ENCODE peak calls at places on chromosomes 11 and 22, in four cellular contexts. C is GM12878, T is K562, R is HepG2. I is an unnamed sample.

GRCh38 chr22:18060646-18061620 is 16.9 kb upstream of the PEX26 start:
- DNase-seq in C (no peak), R (peak), T (no peak), I (no peak)

GRCh38 chr22:41862160-41862529 is 29.2 kb downstream of the SREBF2 start:
- DNase-seq in C (peak), R (peak), T (no peak), I (no peak)

GRCh38 chr11:130096823-130097222 is 27.1 kb downstream of the APLP2 start:
- DNase-seq in T (no peak), R (no peak), C (no peak), I (peak)

GRCh38 chr11:26623076-26623666 is 51.1 kb upstream of the MUC15 start:
- DNase-seq in R (no peak), C (no peak), T (no peak), I (no peak)

GRCh38 chr11:119262668-119263351 is 54.1 kb downstream of the MCAM start:
- DNase-seq in C (peak), R (no peak), T (peak), I (no peak)

GRCh38 chr22:22407061-22407460 is 101.5 kb downstream of the ZNF280B start:
- DNase-seq in R (no peak), C (no peak), T (no peak), I (no peak)

GRCh38 chr11:10934293-10934850 is 76.5 kb upstream of the ZBED5 start:
- DNase-seq in T (peak), C (no peak), R (no peak), I (no peak)

GRCh38 chr11:65478411-65479183 is 20.2 kb upstream of the MALAT1 start:
- DNase-seq in R (no peak), C (no peak), T (peak), I (no peak)

GRCh38 chr22:26642465-26643367 is 14.7 kb upstream of the MIAT start:
- DNase-seq in T (peak), R (no peak), C (no peak), I (no peak)

GRCh38 chr22:46531776-46532175 is 5.6 kb downstream of the CELSR1 start:
- DNase-seq in C (no peak), R (no peak), T (no peak), I (no peak)

GRCh38 chr11:27230175-27230565 is 132.8 kb downstream of the CCDC34 start:
- DNase-seq in C (no peak), R (no peak), T (no peak), I (no peak)

DNA sequence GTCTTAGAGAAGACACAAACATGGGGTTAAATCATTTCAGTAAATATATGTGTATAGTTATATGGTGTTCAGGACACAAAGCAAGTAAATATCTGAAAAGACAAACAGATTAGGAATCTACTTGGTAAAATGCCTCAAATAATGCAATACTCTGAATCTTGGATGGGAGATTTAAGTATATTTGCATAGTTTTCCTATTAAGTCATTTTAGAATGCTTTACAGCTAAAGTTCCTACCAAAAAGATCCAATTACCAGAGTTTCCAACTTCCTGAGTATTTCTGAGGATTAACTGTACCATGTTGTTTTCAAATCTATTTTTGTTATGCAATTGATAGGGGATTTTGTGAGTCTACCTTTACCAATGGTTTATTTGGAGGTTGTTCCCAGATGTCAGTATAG is 424.4 kb upstream of the CCDC179 start:
- DNase-seq in C (no peak), R (no peak), T (no peak), I (no peak)
- TF ChIP-seq USF2 in C (no peak), R (no peak), T (no peak), I (no peak)

DNA sequence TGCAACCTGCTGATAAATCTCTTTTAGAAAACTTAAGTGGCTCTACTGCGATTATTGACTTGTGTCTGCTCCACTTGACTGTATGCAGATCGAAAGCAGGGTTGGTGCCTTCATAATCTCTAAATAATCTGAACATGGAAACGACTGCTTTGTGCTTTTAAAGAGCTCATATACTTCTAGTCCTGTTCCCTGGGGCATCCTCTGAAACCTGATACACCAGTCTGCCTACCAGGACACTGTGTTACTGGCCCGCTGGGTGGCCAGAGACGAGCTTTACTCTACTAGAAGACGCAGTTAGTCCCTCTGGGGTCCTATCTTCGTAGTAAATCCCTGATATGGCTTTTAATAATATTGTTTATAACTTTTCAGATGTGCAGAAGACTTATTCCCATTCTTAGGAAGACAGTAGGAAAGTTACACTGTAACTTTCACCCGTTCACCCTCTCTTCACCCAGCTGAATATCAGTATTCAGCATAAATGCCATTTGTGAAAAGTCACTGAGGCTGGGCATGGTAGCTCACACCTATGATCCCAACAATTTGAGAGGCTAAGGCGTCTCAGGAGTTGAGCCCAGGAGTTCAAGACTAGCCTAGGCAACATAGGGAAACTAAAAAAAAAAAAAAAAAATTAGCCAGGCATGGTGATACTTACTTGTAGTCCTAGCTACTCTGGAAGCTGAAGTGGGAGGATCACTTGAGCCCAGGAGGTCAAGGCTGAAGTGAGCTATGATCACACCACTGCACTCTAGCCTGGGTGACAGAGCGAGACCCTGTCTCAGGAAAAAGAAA is 9.0 kb upstream of the HTR3B start:
- DNase-seq in R (no peak), T (peak), C (no peak), I (no peak)
- TF ChIP-seq FOXM1 in R (no peak), T (no peak), C (no peak), I (no peak)

DNA sequence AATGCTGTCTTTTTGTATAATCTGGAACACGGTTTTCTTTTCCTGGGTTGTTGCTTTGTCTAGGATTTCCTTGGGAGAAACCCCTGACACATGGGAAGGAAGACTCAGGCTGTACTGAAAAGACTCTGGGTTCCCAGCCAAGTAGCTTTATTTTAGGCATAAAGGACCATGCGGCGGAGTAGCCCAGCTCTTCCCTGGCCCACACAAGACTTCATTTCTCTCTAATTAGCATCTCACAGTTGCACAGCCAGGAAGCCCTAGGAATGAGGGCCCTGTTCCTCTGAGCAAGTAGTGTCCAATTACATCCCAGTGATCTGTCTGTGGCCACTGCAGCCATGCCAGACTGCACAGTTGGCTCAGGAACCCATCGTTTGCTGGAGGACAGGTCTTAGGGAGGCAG is 319.5 kb downstream of the TENM4 start:
- DNase-seq in R (no peak), C (no peak), T (no peak), I (no peak)
- TF ChIP-seq USF2 in R (no peak), C (no peak), T (no peak), I (no peak)

DNA sequence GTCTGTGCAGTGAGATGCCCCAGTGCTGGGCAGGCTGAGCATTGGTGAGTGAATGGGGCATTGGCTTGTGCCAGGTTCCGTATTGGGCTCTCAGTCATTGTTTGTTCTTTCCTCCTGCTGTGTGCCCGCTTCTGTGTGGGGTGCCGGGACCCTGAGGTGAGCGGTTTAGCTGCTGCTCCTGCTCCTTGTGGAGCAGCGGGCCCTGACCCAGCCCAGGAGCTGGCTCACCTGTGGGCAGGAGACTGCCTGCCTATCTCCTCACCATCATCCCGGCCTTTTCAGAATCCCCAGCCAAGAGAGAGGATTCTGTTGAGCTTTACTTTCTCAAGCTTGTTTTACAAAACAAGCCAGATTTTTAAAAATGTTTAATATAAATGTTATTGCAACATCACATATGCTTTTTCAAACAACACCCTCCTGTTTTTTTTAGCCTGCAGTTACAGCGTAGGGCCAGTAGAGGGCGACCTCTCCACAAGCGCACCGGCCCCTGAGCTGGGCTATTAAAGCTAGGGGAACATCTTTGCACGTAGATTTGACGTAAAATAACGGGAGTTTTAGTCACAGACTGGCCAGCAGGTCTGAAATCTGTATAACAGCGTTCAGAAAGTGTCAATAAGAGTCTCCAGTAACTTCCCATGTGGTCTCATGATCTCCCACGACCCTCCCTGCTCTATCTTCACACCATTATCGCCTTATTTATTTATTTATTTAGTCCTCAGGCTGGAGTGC is 25.1 kb upstream of the RELT start:
- DNase-seq in C (no peak), R (peak), T (peak), I (peak)
- TF ChIP-seq FOXM1 in C (no peak), R (no peak), T (no peak), I (no peak)

DNA sequence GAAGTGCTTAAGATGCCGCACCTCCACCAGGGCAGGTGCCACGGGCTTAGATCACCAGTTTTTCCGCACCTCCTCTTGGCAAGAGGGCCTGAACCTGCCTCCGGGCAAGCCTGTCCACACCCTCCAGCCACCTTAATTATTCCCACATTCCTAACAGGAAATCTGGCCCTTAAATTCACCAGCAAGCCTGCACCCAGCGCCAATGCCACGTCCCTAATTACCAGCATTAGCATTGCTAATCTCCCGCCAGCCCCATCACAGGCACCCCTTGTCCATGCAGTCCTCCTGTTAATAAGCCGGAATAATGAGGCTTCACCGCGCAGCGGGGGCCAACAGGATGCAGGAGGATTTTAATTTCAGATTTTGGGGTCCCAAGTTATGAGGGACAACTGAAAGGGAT is 69.7 kb downstream of the PHF21B start:
- DNase-seq in C (no peak), R (no peak), T (no peak), I (no peak)
- TF ChIP-seq USF2 in C (no peak), R (no peak), T (no peak), I (no peak)

DNA sequence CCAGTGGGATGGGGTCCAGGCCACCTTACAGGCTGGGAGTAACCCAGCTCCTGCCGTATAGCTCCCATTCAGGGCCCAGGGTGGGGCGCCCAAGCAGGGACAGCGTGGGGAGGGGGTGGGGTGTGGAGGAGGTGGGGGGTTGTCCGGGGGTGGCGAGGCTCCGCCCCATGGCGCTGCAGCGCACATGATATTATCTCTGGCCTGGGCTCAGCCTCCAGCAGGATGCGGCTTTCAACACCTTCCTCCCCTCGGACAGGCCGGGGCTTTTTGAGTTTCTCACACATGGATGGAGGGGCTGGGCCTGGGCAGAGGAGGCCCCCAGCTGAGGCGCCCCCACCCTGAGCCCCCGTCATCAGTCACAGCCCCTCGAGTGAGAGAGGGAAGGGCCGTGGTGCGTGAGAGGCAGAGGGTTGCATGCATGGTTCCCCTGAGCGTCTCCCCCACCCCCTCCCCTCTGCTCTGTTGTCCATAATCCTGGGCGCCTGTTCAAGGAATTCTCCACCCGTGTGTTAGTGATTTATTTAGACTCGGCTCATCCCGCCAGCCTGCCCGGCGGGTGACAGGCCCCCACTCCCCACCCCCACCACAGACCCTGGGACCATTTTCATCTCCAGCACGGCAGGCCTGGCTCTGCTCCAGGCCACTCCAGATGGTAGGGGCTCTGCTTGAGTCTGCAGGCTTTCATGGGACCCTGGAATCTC is 44.9 kb downstream of the WNT11 start:
- DNase-seq in C (no peak), T (peak), R (no peak), I (peak)
- TF ChIP-seq FOXM1 in C (no peak), T (no peak), R (no peak), I (no peak)

GRCh38 chr11:44928807-44929206 is 21.9 kb downstream of the TP53I11 start:
- DNase-seq in T (no peak), R (no peak), C (no peak), I (no peak)
- TF ChIP-seq USF2 in T (no peak), R (no peak), C (no peak), I (no peak)

GRCh38 chr22:21018314-21018713 is 3.3 kb downstream of the P2RX6 start:
- DNase-seq in T (no peak), C (no peak), R (no peak), I (no peak)

GRCh38 chr22:21013742-21014201 is 1.2 kb upstream of the P2RX6 start:
- DNase-seq in T (no peak), C (no peak), R (no peak), I (no peak)

GRCh38 chr22:21014202-21015050 is 539 bp upstream of the P2RX6 start:
- DNase-seq in C (peak), R (peak), T (peak), I (peak)

GRCh38 chr22:21015051-21016006 is at the start of gene P2RX6:
- DNase-seq in C (no peak), R (no peak), T (peak), I (peak)

GRCh38 chr22:21016644-21017420 is 1.9 kb downstream of the P2RX6 start:
- DNase-seq in C (no peak), R (no peak), T (no peak), I (peak)
- TF ChIP-seq FOXM1 in C (no peak), R (no peak), T (no peak), I (no peak)